ENCODE peak calls at places on chromosomes 13 and 19, in ten cellular contexts. N is PC-9; M is tibial artery; Y is tibial nerve; C is astrocyte; I is mammary epithelial cell; W is kidney epithelial cell; V is CD8-positive, alpha-beta T cell; E is thoracic aorta; J is esophagus muscularis mucosa. P is an unnamed sample. For H3K36me3, the result is how much of the 10 kb centered on the place peaks cover.

GRCh38 chr19:18879579-18880373 is 16.2 kb downstream of the CERS1 start:
- DNase-seq in W (no peak), M (no peak), I (peak), V (peak), E (no peak), C (no peak), N (peak), J (no peak), Y (no peak), P (no peak)

GRCh38 chr19:33849551-33850147 is 53.0 kb downstream of the KCTD15 start:
- DNase-seq in I (no peak), C (no peak), M (peak), W (no peak), E (no peak), Y (no peak), V (no peak), N (no peak), J (no peak), P (no peak)

GRCh38 chr19:12946092-12946845 is 607 bp downstream of the RAD23A start:
- DNase-seq in V (peak), Y (no peak), I (peak), W (no peak), M (peak), N (peak), J (no peak), E (no peak), C (peak), P (no peak)

GRCh38 chr13:49821216-49821820 is 28.8 kb upstream of the KPNA3 start:
- DNase-seq in I (no peak), Y (no peak), J (no peak), V (no peak), E (no peak), M (no peak), C (no peak), N (peak), W (no peak), P (no peak)

GRCh38 chr13:36758345-36758744 is 60.7 kb upstream of the RFXAP start:
- DNase-seq in C (no peak), I (no peak), J (no peak), V (no peak), E (no peak), M (no peak), W (no peak), Y (no peak), N (peak), P (no peak)

GRCh38 chr13:46663644-46664043 is 110.7 kb downstream of the LRCH1 start:
- DNase-seq in J (no peak), V (no peak), W (no peak), I (no peak), E (no peak), C (no peak), N (no peak), Y (no peak), M (no peak), P (no peak)

GRCh38 chr19:55654833-55655647 is at the start of gene U2AF2:
- DNase-seq in C (no peak), V (peak), W (no peak), E (peak), N (peak), Y (peak), M (peak), J (peak), I (peak), P (peak)

GRCh38 chr13:22049384-22049783 is 378.5 kb downstream of the FGF9 start:
- DNase-seq in N (no peak), W (peak), E (no peak), C (no peak), M (no peak), V (no peak), I (no peak), J (peak), Y (no peak), P (peak)

GRCh38 chr13:25948910-25949309 is 102.9 kb downstream of the SHISA2 start:
- DNase-seq in C (no peak), E (no peak), J (no peak), I (peak), V (no peak), M (no peak), W (no peak), N (no peak), Y (no peak), P (no peak)

GRCh38 chr19:45164577-45165335 is 4.0 kb upstream of the NKPD1 start:
- DNase-seq in E (no peak), N (peak), I (peak), C (peak), V (peak), M (no peak), Y (no peak), W (peak), J (no peak), P (no peak)

GRCh38 chr19:12195501-12195860 is 32.6 kb downstream of the ZNF136 start:
- DNase-seq in N (no peak), M (no peak), C (no peak), W (no peak), J (no peak), V (no peak), I (no peak), E (no peak), Y (no peak), P (no peak)

GRCh38 chr13:44191504-44192171 is 182.0 kb upstream of the SERP2 start:
- DNase-seq in Y (peak), I (peak), C (peak), W (no peak), N (no peak), E (no peak), M (peak), V (peak), J (no peak), P (peak)

GRCh38 chr19:7391218-7391670 is 42.5 kb downstream of the ARHGEF18 start:
- DNase-seq in M (no peak), W (peak), Y (no peak), V (no peak), I (peak), J (no peak), E (no peak), C (peak), N (peak), P (no peak)

GRCh38 chr13:87058786-87059329 is 612.3 kb upstream of the SLITRK5 start:
- DNase-seq in J (no peak), C (no peak), Y (no peak), M (no peak), E (no peak), I (no peak), V (no peak), W (no peak), N (no peak), P (no peak)

GRCh38 chr19:10205636-10206035 is 10.9 kb upstream of the DNMT1 start:
- DNase-seq in N (no peak), I (no peak), C (no peak), Y (no peak), E (no peak), M (no peak), J (no peak), V (no peak), W (no peak), P (no peak)

GRCh38 chr19:1017115-1017905 is 3.6 kb downstream of the TMEM259 start:
- DNase-seq in Y (no peak), N (peak), J (no peak), E (no peak), W (no peak), C (no peak), I (no peak), V (no peak), M (no peak), P (no peak)

GRCh38 chr13:95641291-95641811 is 3.2 kb downstream of the DZIP1 start:
- DNase-seq in I (no peak), V (no peak), J (peak), Y (no peak), N (no peak), W (no peak), M (no peak), C (peak), E (no peak), P (no peak)

GRCh38 chr19:34155686-34156085 is 16.6 kb upstream of the LSM14A start:
- DNase-seq in C (peak), Y (no peak), E (no peak), V (no peak), M (no peak), W (no peak), N (no peak), J (no peak), I (no peak), P (no peak)

GRCh38 chr19:49125025-49125731 is 5.8 kb downstream of the PPFIA3 start:
- DNase-seq in C (no peak), E (no peak), Y (no peak), J (no peak), I (no peak), M (no peak), V (no peak), N (peak), W (no peak), P (no peak)

GRCh38 chr19:14495678-14496028 is 274 bp downstream of the GIPC1 start:
- DNase-seq in J (no peak), Y (no peak), V (no peak), W (no peak), I (no peak), E (no peak), M (no peak), C (no peak), N (no peak), P (no peak)

GRCh38 chr19:19551862-19552192 is 13.8 kb downstream of the CILP2 start:
- DNase-seq in N (peak), I (no peak), J (no peak), V (no peak), M (peak), E (no peak), W (no peak), C (peak), Y (no peak), P (no peak)

GRCh38 chr19:2280633-2281264 is 1.2 kb downstream of the PEAK3 start:
- DNase-seq in J (no peak), Y (no peak), M (no peak), V (no peak), I (no peak), E (no peak), C (no peak), W (no peak), N (no peak), P (no peak)

GRCh38 chr19:2275588-2276428 is 6.2 kb downstream of the PEAK3 start:
- DNase-seq in N (no peak), W (no peak), C (no peak), I (no peak), V (no peak), J (no peak), Y (no peak), E (no peak), M (no peak), P (no peak)

GRCh38 chr19:2276429-2276989 is 5.5 kb downstream of the PEAK3 start:
- DNase-seq in J (no peak), E (no peak), C (no peak), N (no peak), I (no peak), Y (no peak), M (no peak), W (no peak), V (no peak), P (no peak)

GRCh38 chr19:2277138-2277537 is 4.8 kb downstream of the PEAK3 start:
- DNase-seq in J (no peak), M (no peak), V (no peak), Y (no peak), I (no peak), E (no peak), N (no peak), C (no peak), W (no peak), P (no peak)

GRCh38 chr19:2278504-2279158 is 3.3 kb downstream of the PEAK3 start:
- DNase-seq in V (no peak), W (no peak), E (no peak), Y (no peak), N (no peak), J (no peak), M (no peak), C (no peak), I (no peak), P (no peak)
- H3K36me3 ChIP-seq in V (under half), W (under half), E (under half), Y (under half), N (under half), J (under half), M (under half), C (under half), I (under half), P (under half)

DNA sequence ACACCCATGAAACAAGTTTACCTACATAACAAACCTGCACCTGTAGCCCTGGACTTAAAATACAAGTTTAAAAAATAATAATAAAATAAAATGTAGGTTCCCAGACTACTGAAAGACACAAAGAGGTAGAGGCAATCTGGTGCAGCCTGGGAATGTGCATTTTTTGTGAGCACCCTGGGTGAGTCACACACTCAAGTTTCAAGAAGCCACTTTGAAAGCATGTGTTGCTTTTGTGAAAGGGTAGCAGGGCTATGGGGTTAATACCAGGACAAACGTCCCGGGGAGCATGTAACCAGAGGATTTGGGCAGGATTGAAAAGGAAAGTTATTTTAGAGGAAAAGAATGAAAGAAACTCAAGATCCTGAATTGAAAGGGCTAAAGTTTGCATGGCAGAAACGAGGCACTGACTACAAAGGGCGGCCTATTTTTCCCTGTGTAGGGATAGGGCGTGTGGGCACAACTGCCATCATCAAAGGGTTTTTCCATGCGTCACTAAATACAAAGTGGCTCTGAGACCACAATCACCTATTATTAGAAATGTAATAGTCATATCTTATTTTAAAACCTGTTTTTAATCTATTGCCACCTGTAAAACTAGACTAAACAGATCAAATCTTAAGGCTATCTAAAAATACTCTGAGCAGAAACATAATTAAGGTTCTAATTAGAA is 314.9 kb downstream of the COG6 start:
- DNase-seq in V (no peak), C (no peak), M (no peak), W (no peak), I (no peak), J (no peak), Y (no peak), E (no peak), N (no peak), P (no peak)
- H3K4me3 ChIP-seq in V (no peak), C (no peak), M (no peak), W (no peak), I (no peak), J (no peak), Y (no peak), E (no peak), N (no peak), P (no peak)

DNA sequence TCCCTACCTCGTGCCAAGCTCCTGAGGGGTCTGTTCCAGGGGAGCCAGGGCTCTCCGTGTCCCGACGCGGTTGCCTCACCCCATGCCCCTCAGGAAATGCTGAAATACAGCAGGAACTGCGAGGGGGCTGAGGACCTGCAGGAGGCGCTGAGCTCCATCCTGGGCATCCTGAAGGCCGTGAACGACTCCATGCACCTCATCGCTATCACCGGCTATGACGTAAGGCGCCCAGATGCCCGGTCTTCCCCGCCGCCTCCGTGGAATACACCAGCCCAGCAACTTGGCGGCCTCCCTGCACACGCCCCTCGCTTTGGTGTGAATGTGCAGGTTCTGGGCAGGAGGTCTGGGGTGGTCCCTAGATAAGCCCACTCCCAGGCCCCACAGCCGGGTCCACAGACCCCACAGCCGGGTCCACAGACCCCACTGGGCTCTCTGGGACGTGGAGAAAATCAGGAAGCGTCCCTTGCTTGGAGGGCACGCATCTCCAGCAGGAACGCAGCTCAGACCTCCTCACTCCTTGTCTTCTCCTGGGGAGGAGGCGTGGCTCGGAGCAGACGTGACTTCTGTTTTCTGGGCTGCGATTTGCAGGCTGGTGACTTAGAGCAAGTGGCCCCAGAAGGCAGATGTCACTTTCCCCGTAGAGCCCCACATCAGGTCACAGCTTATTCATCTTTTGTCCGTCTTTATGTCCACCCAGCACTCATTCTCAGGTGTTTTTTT is 19.4 kb upstream of the F7 start:
- DNase-seq in N (no peak), W (no peak), E (no peak), J (no peak), C (no peak), Y (no peak), I (no peak), V (peak), M (no peak), P (no peak)
- TF ChIP-seq CTCF in N (no peak), W (no peak), E (no peak), J (no peak), C (no peak), Y (no peak), I (no peak), V (no peak), M (no peak), P (peak)

DNA sequence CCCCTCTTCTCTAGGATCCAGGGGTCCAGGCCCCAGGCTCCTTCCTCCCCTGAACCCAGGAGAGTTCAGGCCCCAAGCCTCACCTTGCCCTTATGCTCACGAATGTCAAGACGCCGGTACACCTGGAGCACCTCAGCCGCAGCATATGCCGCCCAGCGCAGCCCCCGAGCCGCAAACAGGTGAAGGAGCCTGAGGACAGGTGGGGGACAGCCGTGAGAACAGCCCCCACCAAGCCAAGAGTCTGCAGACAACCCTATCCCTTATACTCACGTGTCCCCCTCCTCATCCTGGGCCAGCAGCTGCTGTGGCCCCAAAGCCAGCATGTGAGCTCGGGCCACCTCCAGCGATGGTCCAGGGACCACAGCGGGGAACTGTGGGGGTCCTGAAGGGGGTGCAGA is 3.7 kb downstream of the NFKBID start:
- DNase-seq in Y (no peak), W (no peak), J (no peak), N (no peak), I (no peak), V (no peak), C (no peak), E (no peak), M (no peak), P (no peak)
- H3K36me3 ChIP-seq in Y (under half), W (under half), J (under half), N (under half), I (under half), V (under half), C (under half), E (under half), M (under half), P (under half)

DNA sequence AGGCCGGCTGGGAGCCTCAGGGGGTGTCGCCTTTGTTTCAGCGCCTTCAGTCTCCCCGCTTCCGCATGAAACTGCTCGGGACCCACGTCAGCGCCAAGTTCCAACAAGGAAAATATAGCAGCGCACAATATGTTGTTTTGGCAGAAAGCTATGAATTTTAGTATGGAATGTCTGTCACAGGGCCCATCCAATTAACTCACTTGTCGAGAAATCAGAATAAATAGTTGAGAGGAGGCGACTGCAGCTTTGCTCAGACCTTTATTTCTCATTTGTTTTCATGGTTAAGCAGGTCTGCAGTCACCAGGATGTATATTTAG is 34.4 kb upstream of the MEDAG start:
- DNase-seq in I (no peak), N (no peak), J (no peak), M (no peak), W (no peak), Y (no peak), E (no peak), C (no peak), V (no peak), P (no peak)
- H3K4me3 ChIP-seq in I (no peak), N (no peak), J (no peak), M (no peak), W (no peak), Y (no peak), E (no peak), C (no peak), V (no peak), P (no peak)

GRCh38 chr19:39936622-39937021 is 2.2 kb upstream of the FCGBP start:
- DNase-seq in V (no peak), I (no peak), J (no peak), M (no peak), C (no peak), Y (no peak), N (no peak), W (no peak), E (no peak), P (no peak)

GRCh38 chr19:39934584-39935233 is at the start of gene FCGBP:
- DNase-seq in I (no peak), N (no peak), J (no peak), W (no peak), M (peak), C (no peak), E (no peak), V (no peak), Y (no peak), P (no peak)

GRCh38 chr19:39937094-39937493 is 2.7 kb upstream of the FCGBP start:
- DNase-seq in E (no peak), M (no peak), C (no peak), N (no peak), W (no peak), J (no peak), V (peak), Y (no peak), I (no peak), P (no peak)

GRCh38 chr19:39936020-39936419 is 1.6 kb upstream of the FCGBP start:
- DNase-seq in C (no peak), E (no peak), Y (no peak), M (no peak), I (no peak), V (no peak), W (no peak), J (no peak), N (no peak), P (no peak)

GRCh38 chr19:39935262-39935661 is 828 bp upstream of the FCGBP start:
- DNase-seq in N (no peak), I (no peak), J (no peak), W (no peak), C (no peak), E (no peak), V (no peak), Y (no peak), M (no peak), P (no peak)
- TF ChIP-seq CTCF in N (no peak), I (no peak), J (no peak), W (no peak), C (no peak), E (no peak), V (no peak), Y (no peak), M (no peak), P (no peak)

DNA sequence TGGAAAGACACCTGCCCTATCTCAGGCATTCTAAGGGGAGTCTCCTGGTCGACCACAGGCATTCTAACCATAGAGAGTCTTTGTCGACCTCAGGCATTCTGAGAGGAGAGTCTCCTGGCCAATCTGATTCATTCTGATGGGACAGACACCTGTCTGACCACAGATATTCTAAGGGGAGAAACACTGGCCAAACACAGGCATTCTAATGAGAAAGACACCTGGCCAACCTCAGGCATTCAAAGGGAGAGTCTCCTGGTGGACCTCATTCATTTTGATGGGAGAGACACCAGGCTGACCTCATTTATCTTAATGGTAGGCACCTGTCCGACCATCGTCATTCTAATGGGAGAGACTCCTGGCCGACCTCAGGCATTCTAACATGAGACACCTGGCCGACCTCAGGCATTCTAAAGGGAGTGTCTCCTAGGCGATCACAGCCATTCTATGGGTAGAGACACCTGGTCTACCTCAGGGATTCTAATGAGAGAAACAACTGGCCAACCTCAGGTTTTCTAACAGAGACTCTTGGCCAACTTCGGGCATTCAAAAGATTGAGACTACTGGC is 1351.5 kb downstream of the UQCRFS1 start:
- DNase-seq in M (no peak), N (no peak), W (no peak), E (no peak), Y (no peak), J (peak), C (no peak), V (no peak), I (no peak), P (no peak)
- H3K36me3 ChIP-seq in M (under half), N (under half), W (under half), E (under half), Y (under half), J (under half), C (under half), V (under half), I (under half), P (under half)